ENCODE peak calls at places on chromosome 7, in seven cellular contexts. P is COLO829; R is activated T-cell treated with anti-CD3 and anti-CD28 coated beads for 1 hour; A is gastrocnemius medialis; S is choroid plexus epithelial cell; V is stimulated activated CD4-positive, alpha-beta T cell treated with anti-CD3 and anti-CD28 coated beads, Interleukin-4, amount 100 ng/mL, for 1 hour; Z is HuH-7. Q is an unnamed sample.

GRCh38 chr7:151806204-151806603 is 70.7 kb downstream of the PRKAG2 start:
- DNase-seq in V (no peak), R (no peak), A (no peak), P (no peak), S (peak; percentile 21), Z (no peak), Q (no peak)

GRCh38 chr7:130970696-130971095 is 236.7 kb upstream of the KLF14 start:
- DNase-seq in R (no peak), P (no peak), S (no peak), Z (no peak), V (no peak), A (no peak), Q (no peak)

GRCh38 chr7:156966387-156966786 is 16.9 kb downstream of the NOM1 start:
- DNase-seq in V (no peak), P (no peak), S (no peak), R (no peak), Z (no peak), A (no peak), Q (no peak)

GRCh38 chr7:105830405-105831218 is 45.8 kb downstream of the ATXN7L1 start:
- DNase-seq in P (peak; percentile 100), Z (no peak), V (no peak), R (no peak), A (no peak), S (peak; percentile 95), Q (peak; percentile 85)

GRCh38 chr7:132750530-132751281 is 174.4 kb upstream of the PLXNA4 start:
- DNase-seq in S (peak; percentile 35), V (no peak), R (no peak), Z (no peak), A (no peak), P (no peak), Q (no peak)

GRCh38 chr7:114652041-114652440 is 237.4 kb downstream of the FOXP2 start:
- DNase-seq in S (no peak), R (no peak), V (no peak), Z (no peak), P (no peak), A (no peak), Q (no peak)

GRCh38 chr7:101202603-101202918 is 1.7 kb upstream of the MOGAT3 start:
- DNase-seq in S (no peak), V (no peak), R (no peak), Z (no peak), A (no peak), P (no peak), Q (no peak)

GRCh38 chr7:50068850-50069551 is 24.0 kb downstream of the ZPBP start:
- DNase-seq in A (no peak), P (peak; percentile 37), V (no peak), Z (no peak), R (no peak), S (peak; percentile 6), Q (peak; percentile 61)

GRCh38 chr7:130840599-130840998 is 106.6 kb upstream of the KLF14 start:
- DNase-seq in A (no peak), Z (no peak), R (no peak), P (no peak), V (no peak), S (no peak), Q (no peak)

GRCh38 chr7:29806793-29807178 is 478 bp downstream of the WIPF3 start:
- DNase-seq in P (no peak), V (no peak), A (peak; percentile 26), S (no peak), R (no peak), Z (no peak), Q (no peak)

GRCh38 chr7:43954524-43955228 is 28.4 kb downstream of the UBE2D4 start:
- DNase-seq in A (peak; percentile 28), P (peak; percentile 65), Z (peak; percentile 70), V (peak; percentile 8), R (no peak), S (peak; percentile 77), Q (peak; percentile 62)

GRCh38 chr7:41007351-41007751 is 695.5 kb downstream of the INHBA start:
- DNase-seq in P (no peak), V (no peak), R (no peak), Z (no peak), S (peak; percentile 56), A (no peak), Q (no peak)

GRCh38 chr7:106377847-106378361 is 93.1 kb upstream of the NAMPT start:
- DNase-seq in Z (no peak), S (no peak), R (no peak), V (no peak), P (no peak), A (no peak), Q (peak; percentile 61)

GRCh38 chr7:111312966-111313365 is 222.0 kb downstream of the LRRN3 start:
- DNase-seq in P (no peak), A (no peak), V (no peak), Z (no peak), S (peak; percentile 38), R (no peak), Q (peak; percentile 13)

GRCh38 chr7:19405546-19405945 is 260.3 kb upstream of the FERD3L start:
- DNase-seq in S (peak; percentile 82), A (no peak), R (no peak), Z (no peak), P (no peak), V (no peak), Q (peak; percentile 55)

GRCh38 chr7:76507723-76508406 is 2.5 kb upstream of the UPK3B start:
- DNase-seq in P (no peak), V (no peak), R (no peak), Z (no peak), A (no peak), S (peak; percentile 16), Q (peak; percentile 18)

GRCh38 chr7:127474457-127474856 is 81.9 kb upstream of the ZNF800 start:
- DNase-seq in P (peak; percentile 26), R (no peak), Z (peak; percentile 7), A (no peak), S (peak; percentile 21), V (no peak), Q (peak; percentile 14)

GRCh38 chr7:117588352-117588794 is 108.5 kb downstream of the CFTR start:
- DNase-seq in S (peak; percentile 77), R (no peak), V (no peak), A (no peak), P (no peak), Z (peak; percentile 64), Q (peak; percentile 5)

GRCh38 chr7:43625453-43625852 is 42.5 kb downstream of the STK17A start:
- DNase-seq in Z (no peak), A (no peak), R (no peak), V (no peak), S (no peak), P (no peak), Q (no peak)

GRCh38 chr7:102439963-102440795 is 6.8 kb downstream of the ORAI2 start:
- DNase-seq in A (peak; percentile 87), Z (no peak), R (no peak), V (no peak), S (peak; percentile 70), P (peak; percentile 84), Q (peak; percentile 92)

GRCh38 chr7:154644366-154644765 is 358.6 kb downstream of the PAXIP1 start:
- DNase-seq in V (no peak), Z (no peak), S (no peak), A (no peak), R (no peak), P (no peak), Q (no peak)

GRCh38 chr7:149886018-149886416 is 12.2 kb downstream of the ATP6V0E2 start:
- DNase-seq in V (no peak), S (no peak), R (no peak), P (no peak), A (no peak), Z (no peak), Q (no peak)

GRCh38 chr7:121872831-121873764 is at the start of gene PTPRZ1:
- DNase-seq in S (peak; percentile 28), R (no peak), P (peak; percentile 7), Z (peak; percentile 50), V (no peak), A (no peak), Q (peak; percentile 23)

GRCh38 chr7:55420535-55420934 is 55.4 kb downstream of the LANCL2 start:
- DNase-seq in V (no peak), A (no peak), R (no peak), P (peak; percentile 36), S (peak; percentile 64), Z (peak; percentile 78), Q (no peak)

GRCh38 chr7:2689951-2690705 is 2.1 kb downstream of the AMZ1 start:
- DNase-seq in V (no peak), A (no peak), S (peak; percentile 81), R (no peak), Z (no peak), P (no peak), Q (no peak)